ENCODE peak calls at places on chromosome 12, in eight cellular contexts. T, V, E, S, B, X, J and R are unnamed samples. For H3K4me1 and H3K27me3, the result is how much of the 10 kb centered on the place peaks cover.

GRCh38 chr12:107356266-107356936 is 263.1 kb upstream of the CRY1 start:
- DNase-seq in T (no peak), V (no peak), E (no peak), S (no peak), B (no peak), X (no peak), J (no peak), R (no peak)

GRCh38 chr12:123270380-123271181 is 1.1 kb downstream of the CDK2AP1 start:
- DNase-seq in T (no peak), V (no peak), E (no peak), S (peak), B (peak), X (no peak), J (no peak), R (no peak)

GRCh38 chr12:23006413-23006812 is 381.4 kb downstream of the ETNK1 start:
- DNase-seq in T (no peak), V (no peak), E (no peak), S (no peak), B (no peak), X (no peak), J (no peak), R (no peak)

GRCh38 chr12:95151406-95151805 is 65.9 kb downstream of the FGD6 start:
- DNase-seq in T (no peak), V (no peak), E (no peak), S (no peak), B (no peak), X (no peak), J (no peak), R (no peak)

GRCh38 chr12:19288603-19289244 is 150.6 kb upstream of the AEBP2 start:
- DNase-seq in T (peak), V (peak), E (no peak), S (no peak), B (no peak), X (peak), J (no peak), R (no peak)

GRCh38 chr12:3362751-3363150 is 128.3 kb upstream of the PRMT8 start:
- DNase-seq in T (no peak), V (no peak), E (no peak), S (no peak), B (no peak), X (no peak), J (no peak), R (no peak)

GRCh38 chr12:124917841-124918621 is 3.6 kb upstream of the UBC start:
- DNase-seq in T (no peak), V (no peak), E (no peak), S (no peak), B (no peak), X (no peak), J (no peak), R (peak)

GRCh38 chr12:1517007-1517406 is 77.4 kb downstream of the FBXL14 start:
- DNase-seq in T (no peak), V (no peak), E (no peak), S (no peak), B (no peak), X (no peak), J (no peak), R (no peak)

GRCh38 chr12:39372929-39373328 is 70.0 kb downstream of the KIF21A start:
- DNase-seq in T (peak), V (no peak), E (no peak), S (no peak), B (no peak), X (no peak), J (no peak), R (no peak)

GRCh38 chr12:93180566-93180965 is 197.2 kb upstream of the NUDT4 start:
- DNase-seq in T (no peak), V (no peak), E (no peak), S (no peak), B (no peak), X (no peak), J (no peak), R (no peak)

GRCh38 chr12:88243886-88244491 is 101.9 kb downstream of the TMTC3 start:
- DNase-seq in T (no peak), V (no peak), E (no peak), S (no peak), B (no peak), X (no peak), J (no peak), R (no peak)

GRCh38 chr12:13744566-13744965 is 236.8 kb downstream of the GRIN2B start:
- DNase-seq in T (no peak), V (no peak), E (no peak), S (no peak), B (peak), X (no peak), J (no peak), R (no peak)

GRCh38 chr12:132632521-132633228 is 14.1 kb downstream of the P2RX2 start:
- DNase-seq in T (no peak), V (no peak), E (no peak), S (peak), B (peak), X (no peak), J (no peak), R (no peak)

GRCh38 chr12:49540229-49541139 is 1.7 kb downstream of the KCNH3 start:
- DNase-seq in T (no peak), V (no peak), E (no peak), S (peak), B (no peak), X (no peak), J (no peak), R (no peak)

GRCh38 chr12:71299541-71300376 is 139.8 kb upstream of the LGR5 start:
- DNase-seq in T (no peak), V (peak), E (no peak), S (no peak), B (no peak), X (no peak), J (no peak), R (no peak)

GRCh38 chr12:66329941-66330340 is 27.6 kb downstream of the HELB start:
- DNase-seq in T (no peak), V (no peak), E (no peak), S (no peak), B (no peak), X (no peak), J (no peak), R (peak)

GRCh38 chr12:50894216-50894615 is 51.5 kb downstream of the TMPRSS12 start:
- DNase-seq in T (no peak), V (no peak), E (no peak), S (no peak), B (no peak), X (no peak), J (no peak), R (no peak)

GRCh38 chr12:104340177-104340576 is 36.6 kb downstream of the EID3 start:
- DNase-seq in T (peak), V (no peak), E (no peak), S (no peak), B (no peak), X (no peak), J (no peak), R (no peak)

GRCh38 chr12:24854017-24854416 is 94.9 kb downstream of the BCAT1 start:
- DNase-seq in T (no peak), V (no peak), E (no peak), S (no peak), B (no peak), X (no peak), J (no peak), R (no peak)

GRCh38 chr12:46875095-46875494 is 49.3 kb upstream of the SLC38A4 start:
- DNase-seq in T (no peak), V (no peak), E (no peak), S (no peak), B (no peak), X (no peak), J (no peak), R (no peak)

GRCh38 chr12:113130457-113131135 is 5.0 kb downstream of the RASAL1 start:
- DNase-seq in T (no peak), V (no peak), E (no peak), S (peak), B (no peak), X (no peak), J (no peak), R (no peak)

GRCh38 chr12:56267443-56268071 is 815 bp downstream of the COQ10A start:
- DNase-seq in T (no peak), V (peak), E (no peak), S (no peak), B (no peak), X (no peak), J (no peak), R (no peak)

GRCh38 chr12:103908877-103909276 is 21.3 kb upstream of the HSP90B1 start:
- DNase-seq in T (no peak), V (no peak), E (no peak), S (no peak), B (no peak), X (no peak), J (no peak), R (no peak)

GRCh38 chr12:104505095-104505819 is 48.5 kb downstream of the CHST11 start:
- DNase-seq in T (peak), V (no peak), E (no peak), S (no peak), B (no peak), X (no peak), J (no peak), R (no peak)

GRCh38 chr12:89991807-89992206 is 283.2 kb upstream of the ATP2B1 start:
- DNase-seq in T (no peak), V (no peak), E (no peak), S (no peak), B (no peak), X (no peak), J (no peak), R (no peak)

GRCh38 chr12:69059465-69060457 is 126.8 kb upstream of the CPM start:
- DNase-seq in T (peak), V (no peak), E (no peak), S (no peak), B (no peak), X (peak), J (no peak), R (no peak)

GRCh38 chr12:30858471-30858870 is 68.1 kb upstream of the TSPAN11 start:
- DNase-seq in T (no peak), V (no peak), E (no peak), S (no peak), B (no peak), X (no peak), J (no peak), R (no peak)

GRCh38 chr12:31119531-31120211 is 46.0 kb downstream of the DDX11 start:
- DNase-seq in T (no peak), V (no peak), E (no peak), S (peak), B (no peak), X (no peak), J (no peak), R (no peak)

GRCh38 chr12:102407776-102408486 is 72.4 kb downstream of the IGF1 start:
- DNase-seq in T (no peak), V (no peak), E (no peak), S (no peak), B (no peak), X (no peak), J (no peak), R (no peak)

GRCh38 chr12:51874013-51874412 is 13.9 kb upstream of the ANKRD33 start:
- DNase-seq in T (no peak), V (no peak), E (no peak), S (no peak), B (no peak), X (no peak), J (no peak), R (no peak)

GRCh38 chr12:27549801-27550652 is 26.0 kb downstream of the PPFIBP1 start:
- DNase-seq in T (peak), V (peak), E (peak), S (no peak), B (no peak), X (peak), J (peak), R (peak)

GRCh38 chr12:51972849-51973273 is 21.4 kb downstream of the ACVR1B start:
- DNase-seq in T (peak), V (peak), E (peak), S (peak), B (no peak), X (no peak), J (no peak), R (no peak)

GRCh38 chr12:54588892-54589291 is 433 bp upstream of the PPP1R1A start:
- DNase-seq in T (no peak), V (no peak), E (no peak), S (no peak), B (no peak), X (no peak), J (no peak), R (no peak)
- H3K4me1 ChIP-seq in T (under half), V (under half), E (under half), S (under half), B (under half), X (under half), J (under half), R (under half)

GRCh38 chr12:131599214-131600159 is 111.4 kb upstream of the SFSWAP start:
- DNase-seq in T (no peak), V (no peak), E (no peak), S (peak), B (peak), X (no peak), J (no peak), R (no peak)
- H3K27me3 ChIP-seq in T (under half), V (under half), E (under half), S (under half), B (under half), X (under half), J (under half), R (under half)

DNA sequence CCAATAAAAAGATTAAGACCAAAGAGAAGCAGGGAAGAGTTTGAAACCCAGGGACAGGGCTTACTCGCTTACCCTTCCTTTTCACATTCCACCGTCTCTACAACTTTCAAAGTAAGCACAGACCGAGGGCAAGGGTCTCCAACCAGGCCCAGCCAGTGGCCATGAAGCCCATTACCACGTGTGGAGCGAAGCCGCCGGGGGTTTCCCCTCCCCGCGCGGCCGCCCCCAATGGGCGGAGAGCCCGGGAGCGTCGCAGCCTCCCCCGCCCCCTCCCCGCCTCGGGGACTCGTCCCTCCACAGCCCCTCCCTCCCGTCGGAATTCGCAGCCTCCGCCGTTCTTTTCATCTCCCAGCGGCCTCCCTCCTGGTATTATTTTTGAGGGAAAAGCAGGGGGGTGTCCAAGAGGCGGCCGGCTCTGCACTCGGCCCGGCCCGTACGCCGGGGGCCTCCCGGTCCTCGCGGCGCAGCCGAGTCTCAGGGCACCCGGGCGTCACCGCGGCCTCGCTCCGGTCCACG is 666 bp downstream of the NAP1L1 start:
- DNase-seq in T (peak), V (peak), E (peak), S (peak), B (peak), X (no peak), J (peak), R (peak)
- TF ChIP-seq POLR2AphosphoS5 in T (no peak), V (no peak), E (no peak), S (no peak), B (no peak), X (no peak), J (no peak), R (no peak)

DNA sequence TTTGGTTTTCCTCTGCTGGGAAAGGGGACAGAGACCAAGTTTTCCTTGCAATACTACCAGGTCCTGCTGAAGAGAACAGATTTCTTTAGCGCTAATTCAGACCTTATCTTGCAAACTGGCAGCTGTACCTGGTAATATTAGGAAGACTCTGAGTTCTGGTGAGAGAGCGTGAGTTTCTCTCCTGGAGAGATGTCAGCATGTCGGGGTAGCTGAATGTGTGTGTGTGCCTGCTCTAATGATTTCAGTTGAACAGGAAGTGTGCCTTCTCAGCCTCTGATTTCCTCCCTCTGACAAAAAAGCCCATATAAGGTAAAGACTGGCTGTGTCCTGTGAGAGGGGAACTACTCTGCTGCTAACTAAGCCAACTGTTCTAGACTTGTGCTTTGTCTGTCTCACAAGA is 10.3 kb upstream of the ERP27 start:
- DNase-seq in T (peak), V (no peak), E (no peak), S (no peak), B (no peak), X (no peak), J (no peak), R (no peak)
- H3K4me1 ChIP-seq in T (half or more), V (under half), E (under half), S (half or more), B (half or more), X (under half), J (half or more), R (under half)